ENCODE peak calls at places on chromosomes 6 and 20, in eight cellular contexts. U is NCI-H460, W is nucleus accumbens, G is RCC 7860, V is NCI-H345, Z is adipocyte, K is fibroblast of mammary gland, Q is mesenchymal stem cell. B is an unnamed sample.

GRCh38 chr6:44067073-44067759 is 60.0 kb downstream of the MRPL14 start:
- DNase-seq in U (no peak), W (no peak), G (no peak), V (no peak), Z (no peak), K (no peak), Q (peak; percentile 73), B (no peak)

GRCh38 chr6:90216081-90216977 is 80.3 kb downstream of the BACH2 start:
- DNase-seq in U (no peak), W (no peak), G (no peak), V (no peak), Z (no peak), K (peak; percentile 28), Q (peak; percentile 82), B (no peak)

GRCh38 chr6:102298066-102298465 is 904.6 kb downstream of the GRIK2 start:
- DNase-seq in U (no peak), W (no peak), G (no peak), V (no peak), Z (no peak), K (no peak), Q (no peak), B (no peak)

GRCh38 chr6:111857674-111858337 is 15.4 kb downstream of the FYN start:
- DNase-seq in U (no peak), W (no peak), G (no peak), V (no peak), Z (no peak), K (no peak), Q (no peak), B (no peak)

GRCh38 chr6:89483111-89483720 is 50.3 kb downstream of the ANKRD6 start:
- DNase-seq in U (peak; percentile 18), W (no peak), G (no peak), V (peak; percentile 38), Z (peak; percentile 65), K (no peak), Q (peak; percentile 7), B (peak; percentile 75)

GRCh38 chr6:146785001-146785585 is 186.3 kb downstream of the ADGB start:
- DNase-seq in U (peak; percentile 43), W (no peak), G (peak; percentile 27), V (peak; percentile 6), Z (peak; percentile 60), K (peak; percentile 55), Q (peak; percentile 59), B (peak; percentile 50)

GRCh38 chr6:19771753-19772336 is 65.3 kb upstream of the ID4 start:
- DNase-seq in U (no peak), W (no peak), G (no peak), V (no peak), Z (peak; percentile 6), K (peak; percentile 29), Q (no peak), B (peak; percentile 51)

GRCh38 chr6:36633915-36634314 is 39.8 kb downstream of the SRSF3 start:
- DNase-seq in U (no peak), W (no peak), G (peak; percentile 35), V (peak; percentile 54), Z (peak; percentile 91), K (peak; percentile 75), Q (peak; percentile 72), B (peak; percentile 97)

GRCh38 chr20:53995949-53996348 is 74.4 kb downstream of the BCAS1 start:
- DNase-seq in U (no peak), W (no peak), G (no peak), V (no peak), Z (no peak), K (no peak), Q (no peak), B (no peak)

GRCh38 chr20:62900692-62901584 is 25.4 kb downstream of the DIDO1 start:
- DNase-seq in U (no peak), W (no peak), G (no peak), V (peak; percentile 57), Z (no peak), K (no peak), Q (peak; percentile 24), B (no peak)

GRCh38 chr20:20549267-20549612 is 163.2 kb downstream of the RALGAPA2 start:
- DNase-seq in U (no peak), W (no peak), G (no peak), V (peak; percentile 9), Z (no peak), K (peak; percentile 30), Q (no peak), B (peak; percentile 3)

GRCh38 chr20:32344835-32345506 is 13.2 kb upstream of the ASXL1 start:
- DNase-seq in U (no peak), W (no peak), G (no peak), V (peak; percentile 47), Z (no peak), K (no peak), Q (no peak), B (no peak)

GRCh38 chr6:33407132-33407718 is 3.6 kb upstream of the PHF1 start:
- DNase-seq in U (no peak), W (no peak), G (no peak), V (no peak), Z (peak; percentile 66), K (peak; percentile 73), Q (peak; percentile 75), B (peak; percentile 79)

GRCh38 chr6:111679126-111679525 is 73.4 kb upstream of the TRAF3IP2 start:
- DNase-seq in U (no peak), W (no peak), G (no peak), V (no peak), Z (no peak), K (no peak), Q (no peak), B (no peak)

GRCh38 chr6:73394577-73395354 is at the start of gene DDX43:
- DNase-seq in U (no peak), W (no peak), G (no peak), V (no peak), Z (no peak), K (peak; percentile 68), Q (no peak), B (peak; percentile 8)

GRCh38 chr20:38343798-38344701 is 2.2 kb upstream of the LBP start:
- DNase-seq in U (no peak), W (no peak), G (no peak), V (no peak), Z (no peak), K (no peak), Q (no peak), B (no peak)

GRCh38 chr20:37327748-37328147 is 18.2 kb upstream of the SRC start:
- DNase-seq in U (no peak), W (no peak), G (no peak), V (no peak), Z (no peak), K (peak; percentile 96), Q (peak; percentile 93), B (peak; percentile 95)

GRCh38 chr20:588932-589672 is 21.0 kb downstream of the TCF15 start:
- DNase-seq in U (no peak), W (no peak), G (no peak), V (no peak), Z (no peak), K (no peak), Q (no peak), B (no peak)

GRCh38 chr6:101994521-101994920 is 601.0 kb downstream of the GRIK2 start:
- DNase-seq in U (no peak), W (no peak), G (no peak), V (no peak), Z (no peak), K (no peak), Q (no peak), B (no peak)

GRCh38 chr20:36544134-36545018 is 3.1 kb downstream of the MYL9 start:
- DNase-seq in U (no peak), W (no peak), G (peak; percentile 69), V (peak; percentile 13), Z (peak; percentile 73), K (peak; percentile 82), Q (no peak), B (peak; percentile 80)

GRCh38 chr20:63236116-63236837 is 572 bp downstream of the BIRC7 start:
- DNase-seq in U (no peak), W (no peak), G (no peak), V (no peak), Z (no peak), K (no peak), Q (no peak), B (no peak)

GRCh38 chr20:58584881-58585752 is 66.0 kb upstream of the STX16 start:
- DNase-seq in U (no peak), W (no peak), G (no peak), V (no peak), Z (peak; percentile 21), K (peak; percentile 45), Q (peak; percentile 75), B (peak; percentile 31)

GRCh38 chr20:760751-761417 is 7.4 kb downstream of the SLC52A3 start:
- DNase-seq in U (peak; percentile 54), W (no peak), G (no peak), V (no peak), Z (no peak), K (peak; percentile 13), Q (no peak), B (no peak)

B was measured in fibroblast of the aortic adventitia.